ENCODE peak calls at places on chromosomes 7 and 10, in nine cellular contexts. K, F, A, J, S, T, G, L and C are unnamed samples. For H3K27me3, the result is how much of the 10 kb centered on the place peaks cover.

GRCh38 chr10:132532784-132533560 is 4.6 kb upstream of the INPP5A start:
- DNase-seq in J (no peak), K (no peak), T (no peak), F (peak), S (peak), A (peak), G (no peak), L (peak), C (peak)

GRCh38 chr7:40733578-40733977 is 598.8 kb downstream of the SUGCT start:
- DNase-seq in G (no peak), K (no peak), T (no peak), J (no peak), F (no peak), A (no peak), S (no peak), L (no peak), C (no peak)

GRCh38 chr10:98577578-98577977 is 130.8 kb upstream of the HPS1 start:
- DNase-seq in F (no peak), J (no peak), K (no peak), A (no peak), G (no peak), L (no peak), T (no peak), S (no peak), C (no peak)

GRCh38 chr10:62665771-62666170 is 138.7 kb upstream of the ADO start:
- DNase-seq in T (no peak), J (no peak), G (no peak), S (no peak), L (no peak), A (no peak), K (no peak), F (no peak), C (no peak)

GRCh38 chr7:76328390-76328789 is 25.9 kb downstream of the HSPB1 start:
- DNase-seq in K (no peak), T (no peak), A (no peak), G (no peak), L (no peak), S (no peak), F (no peak), J (no peak), C (no peak)

GRCh38 chr7:74233655-74234280 is 20.4 kb downstream of the RFC2 start:
- DNase-seq in S (no peak), G (no peak), A (peak), L (no peak), F (no peak), T (no peak), J (no peak), K (no peak), C (no peak)

GRCh38 chr7:99733448-99733847 is 1.5 kb downstream of the CYP3A7 start:
- DNase-seq in T (no peak), F (no peak), S (no peak), G (no peak), J (no peak), L (peak), K (no peak), A (peak), C (no peak)

GRCh38 chr10:123974406-123974805 is 82.8 kb upstream of the CPXM2 start:
- DNase-seq in S (peak), K (no peak), F (no peak), G (no peak), T (no peak), J (no peak), L (no peak), A (peak), C (peak)

GRCh38 chr10:113179270-113179669 is 229.2 kb downstream of the TCF7L2 start:
- DNase-seq in G (no peak), S (no peak), F (no peak), K (no peak), A (no peak), J (peak), T (no peak), L (peak), C (no peak)

GRCh38 chr7:50508471-50508943 is 56.7 kb downstream of the DDC start:
- DNase-seq in T (no peak), F (no peak), A (no peak), S (no peak), J (no peak), G (no peak), K (no peak), L (no peak), C (no peak)

GRCh38 chr7:18356195-18356645 is 139.3 kb upstream of the HDAC9 start:
- DNase-seq in A (peak), K (no peak), T (peak), L (peak), S (peak), F (no peak), G (no peak), J (no peak), C (no peak)

GRCh38 chr10:7932301-7933036 is 114.2 kb downstream of the TAF3 start:
- DNase-seq in K (no peak), G (no peak), J (no peak), A (no peak), F (peak), T (no peak), L (no peak), S (no peak), C (no peak)

GRCh38 chr10:103703941-103704919 is 151.1 kb downstream of the SH3PXD2A start:
- DNase-seq in G (no peak), L (no peak), K (no peak), J (no peak), S (no peak), F (no peak), A (no peak), T (no peak), C (no peak)

GRCh38 chr10:62083413-62083794 is 181.9 kb downstream of the ARID5B start:
- DNase-seq in J (no peak), S (peak), G (no peak), L (no peak), T (peak), F (no peak), A (peak), K (no peak), C (no peak)

GRCh38 chr10:68423522-68423921 is 16.4 kb upstream of the RUFY2 start:
- DNase-seq in J (no peak), F (no peak), S (no peak), A (no peak), K (no peak), T (peak), L (no peak), G (peak), C (no peak)

GRCh38 chr7:134932707-134933370 is 53.5 kb upstream of the AGBL3 start:
- DNase-seq in G (no peak), L (no peak), S (no peak), J (peak), F (no peak), A (no peak), T (no peak), K (no peak), C (no peak)

GRCh38 chr10:132878730-132879407 is 63.5 kb downstream of the CFAP46 start:
- DNase-seq in A (no peak), T (no peak), G (no peak), J (no peak), S (no peak), K (peak), F (peak), L (peak), C (no peak)

GRCh38 chr7:87128883-87129282 is 23.4 kb upstream of the DMTF1 start:
- DNase-seq in G (no peak), S (peak), T (no peak), F (no peak), L (peak), K (no peak), J (no peak), A (no peak), C (no peak)

GRCh38 chr7:16235743-16236142 is 185.6 kb downstream of the CRPPA start:
- DNase-seq in L (no peak), S (no peak), T (no peak), F (no peak), J (no peak), K (no peak), A (no peak), G (no peak), C (no peak)

GRCh38 chr10:91700788-91701444 is 68.0 kb upstream of the PPP1R3C start:
- DNase-seq in L (no peak), A (peak), S (peak), F (no peak), J (no peak), K (no peak), G (no peak), T (no peak), C (peak)

GRCh38 chr10:98878418-98878817 is 357.2 kb downstream of the HPSE2 start:
- DNase-seq in S (no peak), L (no peak), A (no peak), K (no peak), F (no peak), J (no peak), G (no peak), T (no peak), C (no peak)

GRCh38 chr10:72370201-72370722 is 15.5 kb upstream of the DNAJB12 start:
- DNase-seq in L (no peak), T (peak), F (no peak), J (no peak), A (no peak), G (peak), K (no peak), S (no peak), C (no peak)

GRCh38 chr10:11700539-11700938 is 41.6 kb upstream of the ECHDC3 start:
- DNase-seq in G (no peak), J (no peak), L (no peak), A (no peak), K (no peak), S (no peak), F (no peak), T (no peak), C (no peak)

GRCh38 chr10:11701451-11702095 is 40.6 kb upstream of the ECHDC3 start:
- DNase-seq in L (no peak), J (no peak), F (no peak), K (no peak), T (no peak), S (no peak), G (no peak), A (no peak), C (no peak)

GRCh38 chr10:11699546-11700097 is 42.6 kb upstream of the ECHDC3 start:
- DNase-seq in S (no peak), F (no peak), G (no peak), K (no peak), J (no peak), T (no peak), L (no peak), A (no peak), C (no peak)

GRCh38 chr10:11704087-11704486 is 38.1 kb upstream of the ECHDC3 start:
- DNase-seq in A (no peak), J (no peak), L (no peak), S (no peak), F (no peak), K (no peak), T (no peak), G (no peak), C (no peak)

DNA sequence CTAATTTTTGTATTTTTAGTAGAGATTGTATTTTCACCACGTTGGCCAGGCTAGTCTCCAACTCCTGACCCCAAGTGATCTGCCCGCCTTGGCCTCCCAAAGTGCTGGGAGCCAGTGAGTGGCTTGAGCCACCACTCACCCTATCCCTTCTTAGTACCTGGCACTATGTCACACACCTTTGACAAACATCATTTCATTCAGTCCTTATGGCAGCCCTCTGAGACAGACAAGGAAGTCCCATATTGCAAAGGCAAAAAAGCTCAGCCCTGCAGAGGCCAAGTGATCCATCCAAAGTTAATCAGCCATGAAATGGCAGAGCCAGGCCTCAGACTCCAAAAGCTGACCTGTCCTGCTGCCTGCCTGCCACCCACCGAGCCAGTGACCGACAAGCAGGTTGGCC is 39.9 kb upstream of the ECHDC3 start:
- DNase-seq in G (no peak), F (no peak), L (no peak), S (no peak), J (no peak), T (no peak), K (no peak), A (no peak), C (no peak)
- H3K27me3 ChIP-seq in G (under half), F (under half), L (under half), S (under half), J (under half), T (under half), K (under half), A (under half), C (under half)

DNA sequence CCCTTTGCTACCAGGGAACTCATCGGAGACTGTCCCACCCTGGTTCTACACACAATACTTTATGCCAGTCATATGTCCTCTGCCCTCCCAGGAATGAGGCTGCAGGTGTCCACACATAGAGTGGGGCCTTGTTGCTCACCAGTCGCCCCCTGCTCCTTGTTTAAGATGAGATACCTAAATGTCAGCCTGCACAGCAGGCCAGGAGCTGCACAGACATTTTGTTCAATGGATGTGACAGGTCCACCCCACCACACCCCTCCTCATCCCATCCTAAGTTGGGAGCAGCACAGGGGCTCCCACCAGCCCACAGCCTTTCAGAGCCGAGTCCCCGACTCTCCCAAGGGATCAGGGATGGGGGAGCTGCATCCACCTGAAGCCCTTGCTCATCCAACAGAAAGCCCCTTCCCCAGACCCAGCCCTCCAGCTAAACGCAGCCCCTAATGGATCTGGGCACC is 6.2 kb upstream of the GRID1 start:
- DNase-seq in S (no peak), L (peak), A (no peak), G (no peak), F (no peak), J (no peak), T (no peak), K (peak), C (no peak)
- H3K27me3 ChIP-seq in S (half or more), L (half or more), A (under half), G (under half), F (under half), J (half or more), T (under half), K (under half), C (under half)

DNA sequence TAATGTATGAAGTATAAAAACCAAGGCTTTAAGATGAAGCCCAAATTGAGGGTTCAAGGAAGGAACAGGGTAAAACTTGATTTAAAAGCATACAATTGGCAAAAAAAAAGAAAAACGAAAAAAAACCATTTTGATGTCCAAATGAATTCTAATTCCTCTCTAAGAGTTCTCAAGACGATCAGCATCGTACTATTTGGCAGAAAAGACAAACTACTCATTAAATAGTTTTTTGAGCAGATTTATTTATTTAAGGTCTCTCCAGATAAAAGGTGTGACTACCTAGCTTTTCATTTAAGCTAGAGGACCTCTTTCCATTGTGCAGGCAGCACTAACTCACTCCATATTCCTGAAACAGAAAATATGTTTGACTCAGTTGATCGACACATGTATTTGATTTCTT is 245.0 kb downstream of the KIAA1217 start:
- DNase-seq in T (no peak), S (no peak), A (no peak), L (no peak), K (no peak), G (no peak), J (no peak), F (no peak), C (no peak)
- H3K27me3 ChIP-seq in T (under half), S (under half), A (under half), L (under half), K (under half), G (under half), J (under half), F (under half), C (under half)

GRCh38 chr7:128937271-128937646 is 468 bp upstream of the IRF5 start:
- DNase-seq in K (no peak), A (no peak), G (no peak), J (no peak), F (no peak), T (no peak), L (peak), S (no peak), C (no peak)
- H3K27me3 ChIP-seq in K (under half), A (under half), G (under half), J (half or more), F (under half), T (under half), L (half or more), S (half or more), C (under half)

GRCh38 chr10:49243610-49244283 is 55.2 kb upstream of the C10orf71 start:
- DNase-seq in F (no peak), S (no peak), L (no peak), J (no peak), K (no peak), G (no peak), A (no peak), T (no peak), C (no peak)
- H3K27me3 ChIP-seq in F (under half), S (under half), L (under half), J (under half), K (under half), G (under half), A (half or more), T (under half), C (under half)

DNA sequence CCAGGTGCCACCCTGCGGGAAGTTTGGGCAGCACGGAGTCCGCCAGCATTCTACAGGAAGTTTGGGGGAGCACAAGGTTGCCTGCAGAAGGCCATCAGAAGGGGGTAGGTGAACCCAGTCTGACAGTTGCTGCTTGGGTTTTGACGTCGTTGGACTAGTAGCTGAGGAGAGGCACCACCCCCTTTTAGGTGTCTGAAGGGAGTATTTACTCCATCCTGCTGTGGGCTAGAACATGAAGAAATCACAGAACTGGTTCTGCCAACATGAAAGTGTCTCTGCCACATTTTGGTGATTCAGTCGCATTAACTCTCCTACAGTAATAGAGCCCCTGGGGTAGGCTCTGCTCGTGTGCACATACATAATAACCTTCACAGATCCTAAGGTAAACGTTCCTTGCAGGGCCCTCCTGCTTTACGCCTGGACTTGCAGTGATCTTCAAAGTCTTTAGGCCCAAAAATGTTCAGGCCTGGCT is 852 bp upstream of the TRIL start:
- DNase-seq in T (no peak), L (no peak), A (no peak), K (no peak), S (peak), G (no peak), J (no peak), F (no peak), C (no peak)
- H3K27me3 ChIP-seq in T (under half), L (under half), A (under half), K (under half), S (half or more), G (under half), J (under half), F (under half), C (under half)

DNA sequence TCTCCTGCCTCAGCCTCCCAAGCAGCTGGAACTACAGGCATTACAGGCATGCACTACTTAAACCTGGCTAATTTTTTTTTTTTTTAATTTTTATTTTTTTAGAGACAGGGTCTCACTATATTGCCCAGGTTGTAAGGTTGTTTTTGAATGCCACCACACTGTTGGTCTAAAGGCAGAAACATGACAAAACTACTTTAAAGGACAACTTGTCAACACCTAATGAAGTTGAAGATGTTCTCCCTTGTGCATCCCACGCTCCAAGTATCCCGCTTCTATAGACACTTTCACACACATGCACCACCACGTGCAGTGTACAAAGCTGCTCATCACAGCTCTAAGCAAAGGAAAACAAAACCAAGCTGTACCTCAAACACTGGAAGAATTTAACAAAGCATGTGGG is 226.4 kb downstream of the FGFR2 start:
- DNase-seq in A (no peak), J (no peak), T (no peak), L (no peak), K (no peak), F (no peak), G (no peak), S (no peak), C (no peak)
- H3K27me3 ChIP-seq in A (under half), J (under half), T (under half), L (under half), K (under half), F (under half), G (under half), S (under half), C (under half)

GRCh38 chr7:148395990-148396716 is 194.4 kb upstream of the C7orf33 start:
- DNase-seq in A (no peak), G (no peak), T (no peak), S (no peak), F (no peak), K (no peak), L (peak), J (no peak), C (no peak)
- H3K27me3 ChIP-seq in A (under half), G (under half), T (under half), S (under half), F (under half), K (under half), L (under half), J (half or more), C (under half)

GRCh38 chr10:119477444-119477843 is 65.1 kb downstream of the RGS10 start:
- DNase-seq in L (no peak), S (no peak), F (no peak), K (no peak), G (no peak), A (no peak), J (no peak), T (no peak), C (no peak)
- H3K27me3 ChIP-seq in L (half or more), S (under half), F (under half), K (under half), G (under half), A (under half), J (half or more), T (under half), C (under half)